ENCODE peak calls at places on chromosomes 13 and 19, in nine cellular contexts. One of them, this sample, is unnamed.

GRCh38 chr19:2612619-2613249 is 89.8 kb downstream of the GNG7 start:
- DNase-seq in stomach: no peak
- DNase-seq in mucosa of descending colon: no peak
- DNase-seq in heart right ventricle: no peak
- DNase-seq in nephron progenitor cell: no peak
- DNase-seq in MCF 10A: no peak
- DNase-seq in thoracic aorta: no peak
- DNase-seq in lower leg skin: no peak
- DNase-seq in fibroblast of the aortic adventitia: peak
- DNase-seq in this sample: no peak

GRCh38 chr13:28530729-28531194 is 35.8 kb upstream of the FLT1 start:
- DNase-seq in stomach: no peak
- DNase-seq in mucosa of descending colon: no peak
- DNase-seq in heart right ventricle: no peak
- DNase-seq in nephron progenitor cell: no peak
- DNase-seq in MCF 10A: no peak
- DNase-seq in thoracic aorta: no peak
- DNase-seq in lower leg skin: no peak
- DNase-seq in fibroblast of the aortic adventitia: peak
- DNase-seq in this sample: no peak

GRCh38 chr13:77184455-77184854 is 142.4 kb downstream of the MYCBP2 start:
- DNase-seq in stomach: no peak
- DNase-seq in mucosa of descending colon: no peak
- DNase-seq in heart right ventricle: no peak
- DNase-seq in nephron progenitor cell: no peak
- DNase-seq in MCF 10A: no peak
- DNase-seq in thoracic aorta: no peak
- DNase-seq in lower leg skin: no peak
- DNase-seq in fibroblast of the aortic adventitia: no peak
- DNase-seq in this sample: peak

GRCh38 chr19:38229585-38230073 is 5.6 kb upstream of the DPF1 start:
- DNase-seq in stomach: peak
- DNase-seq in mucosa of descending colon: peak
- DNase-seq in heart right ventricle: peak
- DNase-seq in nephron progenitor cell: peak
- DNase-seq in MCF 10A: peak
- DNase-seq in thoracic aorta: no peak
- DNase-seq in lower leg skin: no peak
- DNase-seq in fibroblast of the aortic adventitia: peak
- DNase-seq in this sample: peak

GRCh38 chr13:114101325-114101821 is 31.1 kb downstream of the RASA3 start:
- DNase-seq in stomach: no peak
- DNase-seq in mucosa of descending colon: no peak
- DNase-seq in heart right ventricle: peak
- DNase-seq in nephron progenitor cell: peak
- DNase-seq in MCF 10A: no peak
- DNase-seq in thoracic aorta: no peak
- DNase-seq in lower leg skin: no peak
- DNase-seq in fibroblast of the aortic adventitia: peak
- DNase-seq in this sample: no peak

GRCh38 chr13:45178349-45179142 is 22.3 kb downstream of the KCTD4 start:
- DNase-seq in stomach: no peak
- DNase-seq in mucosa of descending colon: no peak
- DNase-seq in heart right ventricle: no peak
- DNase-seq in nephron progenitor cell: no peak
- DNase-seq in MCF 10A: peak
- DNase-seq in thoracic aorta: no peak
- DNase-seq in lower leg skin: no peak
- DNase-seq in fibroblast of the aortic adventitia: peak
- DNase-seq in this sample: no peak

GRCh38 chr19:39963860-39964259 is 7.1 kb upstream of the PSMC4 start:
- DNase-seq in stomach: peak
- DNase-seq in mucosa of descending colon: no peak
- DNase-seq in heart right ventricle: no peak
- DNase-seq in nephron progenitor cell: no peak
- DNase-seq in MCF 10A: no peak
- DNase-seq in thoracic aorta: no peak
- DNase-seq in lower leg skin: no peak
- DNase-seq in fibroblast of the aortic adventitia: no peak
- DNase-seq in this sample: no peak

GRCh38 chr13:51317262-51317661 is 22.2 kb upstream of the SERPINE3 start:
- DNase-seq in stomach: no peak
- DNase-seq in mucosa of descending colon: no peak
- DNase-seq in heart right ventricle: no peak
- DNase-seq in nephron progenitor cell: no peak
- DNase-seq in MCF 10A: no peak
- DNase-seq in thoracic aorta: no peak
- DNase-seq in lower leg skin: no peak
- DNase-seq in fibroblast of the aortic adventitia: peak
- DNase-seq in this sample: no peak

GRCh38 chr13:22060187-22060586 is 389.3 kb downstream of the FGF9 start:
- DNase-seq in stomach: no peak
- DNase-seq in mucosa of descending colon: no peak
- DNase-seq in heart right ventricle: no peak
- DNase-seq in nephron progenitor cell: no peak
- DNase-seq in MCF 10A: no peak
- DNase-seq in thoracic aorta: no peak
- DNase-seq in lower leg skin: no peak
- DNase-seq in fibroblast of the aortic adventitia: no peak
- DNase-seq in this sample: no peak

GRCh38 chr19:3357362-3357730 is 9.0 kb upstream of the NFIC start:
- DNase-seq in stomach: no peak
- DNase-seq in mucosa of descending colon: no peak
- DNase-seq in heart right ventricle: no peak
- DNase-seq in nephron progenitor cell: no peak
- DNase-seq in MCF 10A: no peak
- DNase-seq in thoracic aorta: no peak
- DNase-seq in lower leg skin: no peak
- DNase-seq in fibroblast of the aortic adventitia: no peak
- DNase-seq in this sample: no peak

GRCh38 chr19:52898101-52898500 is 666 bp upstream of the ZNF320 start:
- DNase-seq in stomach: no peak
- DNase-seq in mucosa of descending colon: peak
- DNase-seq in heart right ventricle: peak
- DNase-seq in nephron progenitor cell: no peak
- DNase-seq in MCF 10A: no peak
- DNase-seq in thoracic aorta: no peak
- DNase-seq in lower leg skin: no peak
- DNase-seq in fibroblast of the aortic adventitia: no peak
- DNase-seq in this sample: no peak

GRCh38 chr19:33988601-33989000 is 183.7 kb upstream of the LSM14A start:
- DNase-seq in stomach: no peak
- DNase-seq in mucosa of descending colon: no peak
- DNase-seq in heart right ventricle: no peak
- DNase-seq in nephron progenitor cell: no peak
- DNase-seq in MCF 10A: no peak
- DNase-seq in thoracic aorta: no peak
- DNase-seq in lower leg skin: no peak
- DNase-seq in fibroblast of the aortic adventitia: peak
- DNase-seq in this sample: no peak

GRCh38 chr19:33784432-33784831 is 12.2 kb upstream of the KCTD15 start:
- DNase-seq in stomach: no peak
- DNase-seq in mucosa of descending colon: no peak
- DNase-seq in heart right ventricle: no peak
- DNase-seq in nephron progenitor cell: no peak
- DNase-seq in MCF 10A: no peak
- DNase-seq in thoracic aorta: no peak
- DNase-seq in lower leg skin: no peak
- DNase-seq in fibroblast of the aortic adventitia: no peak
- DNase-seq in this sample: no peak

GRCh38 chr19:35894342-35894741 is 6.0 kb downstream of the NFKBID start:
- DNase-seq in stomach: no peak
- DNase-seq in mucosa of descending colon: no peak
- DNase-seq in heart right ventricle: no peak
- DNase-seq in nephron progenitor cell: no peak
- DNase-seq in MCF 10A: no peak
- DNase-seq in thoracic aorta: no peak
- DNase-seq in lower leg skin: no peak
- DNase-seq in fibroblast of the aortic adventitia: no peak
- DNase-seq in this sample: no peak

GRCh38 chr19:30842926-30843325 is 470.7 kb downstream of the ZNF536 start:
- DNase-seq in stomach: no peak
- DNase-seq in mucosa of descending colon: no peak
- DNase-seq in heart right ventricle: no peak
- DNase-seq in nephron progenitor cell: no peak
- DNase-seq in MCF 10A: no peak
- DNase-seq in thoracic aorta: no peak
- DNase-seq in lower leg skin: no peak
- DNase-seq in fibroblast of the aortic adventitia: no peak
- DNase-seq in this sample: no peak

DNA sequence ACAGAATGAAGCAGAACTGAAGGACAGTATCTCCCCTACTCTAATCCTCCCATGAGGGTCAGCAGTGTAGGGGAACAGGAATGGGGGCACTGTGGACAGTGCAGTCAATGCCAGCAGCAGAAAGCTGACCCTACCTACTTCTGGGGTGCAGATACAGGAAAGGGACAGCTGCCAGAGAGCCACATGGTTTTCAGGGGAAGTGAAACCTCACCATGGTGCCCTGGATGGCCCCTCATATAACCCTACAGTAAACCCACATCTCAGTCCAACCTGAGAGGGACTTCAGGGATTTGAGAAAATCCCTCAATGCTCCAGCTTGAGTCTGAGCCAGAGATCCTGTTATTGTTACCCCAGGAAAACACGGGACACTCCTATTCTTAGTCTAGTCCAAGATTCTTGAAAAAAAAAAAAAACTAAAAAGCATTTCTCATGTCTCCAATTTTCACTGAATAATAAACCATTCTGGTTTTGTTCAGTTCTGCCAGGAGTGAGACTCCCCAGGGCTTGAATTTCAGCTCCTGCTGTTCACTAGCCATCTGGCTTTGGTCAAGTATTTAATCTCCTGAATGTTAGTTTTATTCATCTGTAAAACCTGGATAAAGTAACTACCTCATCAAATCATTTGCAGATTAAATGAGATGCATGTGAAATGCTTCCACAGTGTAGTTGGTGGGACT is 511.6 kb upstream of the ARGLU1 start:
- DNase-seq in stomach: no peak
- DNase-seq in mucosa of descending colon: no peak
- DNase-seq in heart right ventricle: no peak
- DNase-seq in nephron progenitor cell: no peak
- DNase-seq in MCF 10A: no peak
- DNase-seq in thoracic aorta: no peak
- DNase-seq in lower leg skin: no peak
- DNase-seq in fibroblast of the aortic adventitia: no peak
- DNase-seq in this sample: no peak
- TF ChIP-seq CTCF in stomach: no peak
- TF ChIP-seq CTCF in mucosa of descending colon: no peak
- TF ChIP-seq CTCF in heart right ventricle: no peak
- TF ChIP-seq CTCF in nephron progenitor cell: no peak
- TF ChIP-seq CTCF in MCF 10A: no peak
- TF ChIP-seq CTCF in thoracic aorta: no peak
- TF ChIP-seq CTCF in lower leg skin: no peak
- TF ChIP-seq CTCF in fibroblast of the aortic adventitia: no peak
- TF ChIP-seq CTCF in this sample: no peak

GRCh38 chr19:19514215-19514633 is 1.1 kb downstream of the TSSK6 start:
- DNase-seq in stomach: no peak
- DNase-seq in mucosa of descending colon: peak
- DNase-seq in heart right ventricle: peak
- DNase-seq in nephron progenitor cell: no peak
- DNase-seq in MCF 10A: no peak
- DNase-seq in thoracic aorta: no peak
- DNase-seq in lower leg skin: peak
- DNase-seq in fibroblast of the aortic adventitia: peak
- DNase-seq in this sample: no peak

GRCh38 chr19:19517235-19517619 is 1.2 kb downstream of the NDUFA13 start:
- DNase-seq in stomach: no peak
- DNase-seq in mucosa of descending colon: no peak
- DNase-seq in heart right ventricle: no peak
- DNase-seq in nephron progenitor cell: no peak
- DNase-seq in MCF 10A: no peak
- DNase-seq in thoracic aorta: no peak
- DNase-seq in lower leg skin: no peak
- DNase-seq in fibroblast of the aortic adventitia: no peak
- DNase-seq in this sample: no peak

GRCh38 chr19:19513671-19514070 is 1.7 kb downstream of the TSSK6 start:
- DNase-seq in stomach: no peak
- DNase-seq in mucosa of descending colon: no peak
- DNase-seq in heart right ventricle: no peak
- DNase-seq in nephron progenitor cell: no peak
- DNase-seq in MCF 10A: no peak
- DNase-seq in thoracic aorta: no peak
- DNase-seq in lower leg skin: no peak
- DNase-seq in fibroblast of the aortic adventitia: no peak
- DNase-seq in this sample: no peak

GRCh38 chr19:19514881-19515763 is at the start of gene TSSK6:
- DNase-seq in stomach: no peak
- DNase-seq in mucosa of descending colon: no peak
- DNase-seq in heart right ventricle: no peak
- DNase-seq in nephron progenitor cell: no peak
- DNase-seq in MCF 10A: no peak
- DNase-seq in thoracic aorta: no peak
- DNase-seq in lower leg skin: no peak
- DNase-seq in fibroblast of the aortic adventitia: no peak
- DNase-seq in this sample: peak

GRCh38 chr19:19515764-19516519 is at the start of gene NDUFA13:
- DNase-seq in stomach: peak
- DNase-seq in mucosa of descending colon: peak
- DNase-seq in heart right ventricle: peak
- DNase-seq in nephron progenitor cell: peak
- DNase-seq in MCF 10A: peak
- DNase-seq in thoracic aorta: peak
- DNase-seq in lower leg skin: peak
- DNase-seq in fibroblast of the aortic adventitia: peak
- DNase-seq in this sample: peak
- TF ChIP-seq CTCF in stomach: no peak
- TF ChIP-seq CTCF in mucosa of descending colon: no peak
- TF ChIP-seq CTCF in heart right ventricle: no peak
- TF ChIP-seq CTCF in nephron progenitor cell: no peak
- TF ChIP-seq CTCF in MCF 10A: no peak
- TF ChIP-seq CTCF in thoracic aorta: no peak
- TF ChIP-seq CTCF in lower leg skin: no peak
- TF ChIP-seq CTCF in fibroblast of the aortic adventitia: no peak
- TF ChIP-seq CTCF in this sample: no peak

GRCh38 chr13:25874907-25875306 is 176.9 kb downstream of the SHISA2 start:
- DNase-seq in stomach: no peak
- DNase-seq in mucosa of descending colon: peak
- DNase-seq in heart right ventricle: no peak
- DNase-seq in nephron progenitor cell: no peak
- DNase-seq in MCF 10A: no peak
- DNase-seq in thoracic aorta: no peak
- DNase-seq in lower leg skin: no peak
- DNase-seq in fibroblast of the aortic adventitia: no peak
- DNase-seq in this sample: no peak
- TF ChIP-seq CTCF in stomach: no peak
- TF ChIP-seq CTCF in mucosa of descending colon: no peak
- TF ChIP-seq CTCF in heart right ventricle: no peak
- TF ChIP-seq CTCF in nephron progenitor cell: no peak
- TF ChIP-seq CTCF in MCF 10A: no peak
- TF ChIP-seq CTCF in thoracic aorta: no peak
- TF ChIP-seq CTCF in lower leg skin: no peak
- TF ChIP-seq CTCF in fibroblast of the aortic adventitia: no peak
- TF ChIP-seq CTCF in this sample: no peak

DNA sequence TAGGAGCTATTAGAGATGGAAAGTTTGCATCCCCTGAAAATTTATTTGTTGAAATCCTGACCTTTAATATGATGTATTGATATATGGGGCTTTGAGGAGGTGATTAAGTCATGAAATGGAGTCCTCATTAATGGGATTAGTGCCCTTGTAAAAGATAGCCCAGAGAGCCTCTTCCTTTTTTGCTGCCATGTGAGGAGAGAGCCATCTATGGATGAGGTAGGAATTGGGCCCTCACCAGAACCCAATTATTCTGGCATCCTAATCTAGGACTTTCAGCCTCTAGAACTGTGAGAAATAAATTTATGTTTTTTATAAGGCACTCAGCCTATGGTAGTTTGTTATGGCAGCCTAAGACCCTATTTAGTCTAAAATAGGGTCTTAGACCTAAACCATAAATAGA is 250.2 kb upstream of the SLITRK1 start:
- DNase-seq in stomach: no peak
- DNase-seq in mucosa of descending colon: no peak
- DNase-seq in heart right ventricle: no peak
- DNase-seq in nephron progenitor cell: no peak
- DNase-seq in MCF 10A: no peak
- DNase-seq in thoracic aorta: no peak
- DNase-seq in lower leg skin: no peak
- DNase-seq in fibroblast of the aortic adventitia: no peak
- DNase-seq in this sample: no peak
- TF ChIP-seq CTCF in stomach: no peak
- TF ChIP-seq CTCF in mucosa of descending colon: no peak
- TF ChIP-seq CTCF in heart right ventricle: no peak
- TF ChIP-seq CTCF in nephron progenitor cell: no peak
- TF ChIP-seq CTCF in MCF 10A: no peak
- TF ChIP-seq CTCF in thoracic aorta: no peak
- TF ChIP-seq CTCF in lower leg skin: no peak
- TF ChIP-seq CTCF in fibroblast of the aortic adventitia: no peak
- TF ChIP-seq CTCF in this sample: no peak